ENCODE peak calls at places on chromosome X, in five cellular contexts. I is AG10803, T is tibial artery, Y is D341Med, B is naive B cell. P is an unnamed sample.

GRCh38 chrX:21946925-21947641 is 6.6 kb downstream of the SMS start:
- DNase-seq in B (no peak), I (peak; percentile 44), Y (peak; percentile 50), T (no peak), P (peak; percentile 78)

GRCh38 chrX:2928583-2929434 is at the start of gene ARSD:
- DNase-seq in T (peak; percentile 92), I (peak; percentile 89), B (peak; percentile 40), Y (peak; percentile 35), P (peak; percentile 29)

GRCh38 chrX:46561931-46562721 is 11.4 kb upstream of the CHST7 start:
- DNase-seq in I (no peak), B (peak; percentile 46), Y (no peak), T (no peak), P (no peak)

GRCh38 chrX:41033299-41033698 is 51.9 kb upstream of the USP9X start:
- DNase-seq in Y (no peak), T (no peak), B (no peak), I (peak; percentile 7), P (peak; percentile 1)

GRCh38 chrX:9293051-9293496 is 171.8 kb upstream of the TBL1X start:
- DNase-seq in T (no peak), I (no peak), Y (no peak), B (no peak), P (no peak)

GRCh38 chrX:13733506-13733905 is 914 bp downstream of the TRAPPC2 start:
- DNase-seq in B (no peak), T (no peak), I (peak; percentile 23), Y (no peak), P (no peak)

GRCh38 chrX:2538016-2538415 is 37.2 kb upstream of the DHRSX start:
- DNase-seq in Y (no peak), I (no peak), B (no peak), T (no peak), P (no peak)

GRCh38 chrX:139931646-139932076 is 1.2 kb downstream of the ATP11C start:
- DNase-seq in B (no peak), I (no peak), T (no peak), Y (no peak), P (no peak)

GRCh38 chrX:96685205-96686099 is 810 bp downstream of the DIAPH2 start:
- DNase-seq in Y (peak; percentile 29), B (peak; percentile 29), T (peak; percentile 41), I (peak; percentile 28), P (peak; percentile 61)

GRCh38 chrX:57232658-57233360 is 53.7 kb upstream of the FAAH2 start:
- DNase-seq in B (no peak), I (no peak), Y (no peak), T (no peak), P (no peak)

GRCh38 chrX:9148626-9149385 is 114.9 kb upstream of the FAM9B start:
- DNase-seq in T (peak; percentile 26), B (no peak), Y (no peak), I (peak; percentile 82), P (no peak)

GRCh38 chrX:75084757-75085156 is 71.3 kb downstream of the ABCB7 start:
- DNase-seq in B (no peak), T (no peak), Y (no peak), I (no peak), P (no peak)

GRCh38 chrX:29948653-29949052 is 266.7 kb upstream of the MAGEB2 start:
- DNase-seq in T (no peak), B (no peak), I (no peak), Y (no peak), P (no peak)

GRCh38 chrX:103629295-103630170 is 758 bp downstream of the TCEAL1 start:
- DNase-seq in T (peak; percentile 57), I (peak; percentile 66), Y (peak; percentile 74), B (peak; percentile 27), P (peak; percentile 86)

GRCh38 chrX:18561020-18561419 is 110.9 kb downstream of the RS1 start:
- DNase-seq in T (no peak), B (no peak), I (no peak), Y (no peak), P (no peak)

GRCh38 chrX:997631-998137 is 214.8 kb downstream of the CRLF2 start:
- DNase-seq in Y (no peak), I (no peak), T (no peak), B (no peak), P (no peak)

GRCh38 chrX:133374874-133375387 is 40.4 kb downstream of the GPC4 start:
- DNase-seq in Y (no peak), B (no peak), T (no peak), I (no peak), P (no peak)

GRCh38 chrX:10619311-10620015 is 922 bp downstream of the MID1 start:
- DNase-seq in T (peak; percentile 23), Y (no peak), B (no peak), I (no peak), P (no peak)

GRCh38 chrX:11435568-11435967 is 142.4 kb downstream of the AMELX start:
- DNase-seq in Y (no peak), B (no peak), T (no peak), I (peak; percentile 95), P (no peak)

GRCh38 chrX:46686003-46686645 is 72.8 kb downstream of the SLC9A7 start:
- DNase-seq in Y (peak; percentile 50), T (peak; percentile 21), I (peak; percentile 56), B (peak; percentile 24), P (peak; percentile 12)

GRCh38 chrX:17613979-17614572 is 123.2 kb upstream of the SCML1 start:
- DNase-seq in Y (no peak), I (no peak), B (no peak), T (no peak), P (peak; percentile 9)

GRCh38 chrX:122439836-122440235 is 744.2 kb upstream of the GRIA3 start:
- DNase-seq in I (peak; percentile 70), B (no peak), T (no peak), Y (no peak), P (no peak)

GRCh38 chrX:39753296-39753996 is 344.3 kb downstream of the BCOR start:
- DNase-seq in B (no peak), Y (no peak), I (no peak), T (no peak), P (no peak)

GRCh38 chrX:30613736-30614135 is 36.2 kb upstream of the TASL start:
- DNase-seq in Y (no peak), I (no peak), B (no peak), T (no peak), P (no peak)

GRCh38 chrX:150018931-150019331 is 80.6 kb upstream of the EOLA2 start:
- DNase-seq in Y (no peak), T (no peak), B (no peak), I (peak; percentile 76), P (no peak)

GRCh38 chrX:78945186-78945912 is at the start of gene P2RY10:
- DNase-seq in T (no peak), I (no peak), B (peak; percentile 69), Y (no peak), P (no peak)

GRCh38 chrX:63613531-63614028 is 171.4 kb downstream of the ARHGEF9 start:
- DNase-seq in Y (no peak), T (no peak), B (no peak), I (no peak), P (no peak)

GRCh38 chrX:44291468-44292116 is 51.9 kb downstream of the EFHC2 start:
- DNase-seq in T (no peak), B (no peak), I (no peak), Y (no peak), P (no peak)

GRCh38 chrX:7586126-7586525 is 256.8 kb upstream of the VCX start:
- DNase-seq in I (peak; percentile 48), Y (peak; percentile 30), T (no peak), B (no peak), P (peak; percentile 45)

GRCh38 chrX:102833136-102833535 is 103.9 kb upstream of the RAB40AL start:
- DNase-seq in I (peak; percentile 36), B (no peak), Y (no peak), T (no peak), P (no peak)

P was measured in NCI-H524.